ENCODE peak calls at places on chromosomes 16 and 17, in nine cellular contexts. E is T-helper 9 cell, Y is GOT3, G is mesothelial cell of epicardium, C is NT2/D1, Q is endodermal cell, D is HFFc6, M is midbrain, K is G401. F is an unnamed sample.

GRCh38 chr17:49753959-49754391 is 10.0 kb downstream of the FAM117A start:
- DNase-seq in E (no peak), Y (no peak), G (no peak), C (no peak), Q (no peak), D (no peak), M (no peak), K (no peak), F (no peak)

GRCh38 chr17:43778337-43779144 is at the start of gene DUSP3:
- DNase-seq in E (peak; percentile 65), Y (peak; percentile 65), G (peak; percentile 82), C (peak; percentile 74), Q (peak; percentile 99), D (peak; percentile 93), M (peak; percentile 85), K (peak; percentile 92), F (peak; percentile 96)

GRCh38 chr16:66357523-66357928 is 9.0 kb upstream of the CDH5 start:
- DNase-seq in E (no peak), Y (peak; percentile 7), G (no peak), C (peak; percentile 69), Q (peak; percentile 86), D (peak; percentile 85), M (peak; percentile 63), K (peak; percentile 68), F (peak; percentile 56)

GRCh38 chr16:57938936-57939871 is 31.7 kb downstream of the CNGB1 start:
- DNase-seq in E (no peak), Y (no peak), G (no peak), C (no peak), Q (peak; percentile 68), D (peak; percentile 38), M (peak; percentile 32), K (peak; percentile 2), F (peak; percentile 37)

GRCh38 chr16:69273009-69273408 is 38.1 kb upstream of the VPS4A start:
- DNase-seq in E (no peak), Y (no peak), G (no peak), C (no peak), Q (no peak), D (peak; percentile 72), M (no peak), K (no peak), F (peak; percentile 86)

GRCh38 chr17:77952368-77952767 is 6.1 kb upstream of the TNRC6C start:
- DNase-seq in E (no peak), Y (no peak), G (no peak), C (no peak), Q (peak; percentile 34), D (no peak), M (no peak), K (no peak), F (no peak)

GRCh38 chr17:4006165-4006589 is 41.9 kb upstream of the ATP2A3 start:
- DNase-seq in E (no peak), Y (no peak), G (no peak), C (no peak), Q (no peak), D (no peak), M (no peak), K (no peak), F (no peak)

GRCh38 chr17:1188812-1189211 is 9.0 kb upstream of the ABR start:
- DNase-seq in E (no peak), Y (no peak), G (no peak), C (no peak), Q (no peak), D (peak; percentile 16), M (peak; percentile 25), K (peak; percentile 67), F (peak; percentile 65)

GRCh38 chr17:72465191-72466024 is 344.6 kb downstream of the SOX9 start:
- DNase-seq in E (no peak), Y (no peak), G (no peak), C (no peak), Q (peak; percentile 83), D (peak; percentile 98), M (no peak), K (no peak), F (peak; percentile 90)

GRCh38 chr16:2450535-2450934 is 9.4 kb upstream of the TEDC2 start:
- DNase-seq in E (no peak), Y (no peak), G (no peak), C (no peak), Q (no peak), D (no peak), M (peak; percentile 76), K (no peak), F (no peak)

GRCh38 chr16:81524382-81524781 is 79.8 kb downstream of the CMIP start:
- DNase-seq in E (peak; percentile 48), Y (no peak), G (no peak), C (no peak), Q (no peak), D (no peak), M (no peak), K (no peak), F (no peak)

GRCh38 chr16:9033125-9033830 is 58.2 kb upstream of the HAPSTR1 start:
- DNase-seq in E (no peak), Y (no peak), G (no peak), C (peak; percentile 75), Q (peak; percentile 89), D (peak; percentile 57), M (peak; percentile 21), K (peak; percentile 66), F (peak; percentile 77)

GRCh38 chr17:77299256-77300015 is 158.7 kb downstream of the SEC14L1 start:
- DNase-seq in E (no peak), Y (no peak), G (no peak), C (no peak), Q (no peak), D (no peak), M (no peak), K (peak; percentile 68), F (no peak)

GRCh38 chr16:642189-643049 is 791 bp downstream of the MCRIP2 start:
- DNase-seq in E (no peak), Y (no peak), G (no peak), C (no peak), Q (peak; percentile 79), D (no peak), M (peak; percentile 39), K (no peak), F (no peak)

GRCh38 chr17:69764137-69764536 is 310.9 kb upstream of the KCNJ16 start:
- DNase-seq in E (no peak), Y (no peak), G (no peak), C (no peak), Q (no peak), D (peak; percentile 22), M (no peak), K (no peak), F (peak; percentile 56)

GRCh38 chr17:44677136-44677535 is 12.4 kb downstream of the CCDC43 start:
- DNase-seq in E (no peak), Y (no peak), G (no peak), C (no peak), Q (no peak), D (peak; percentile 51), M (no peak), K (no peak), F (no peak)

GRCh38 chr17:51703364-51704341 is 443.3 kb downstream of the UTP18 start:
- DNase-seq in E (no peak), Y (peak; percentile 13), G (no peak), C (no peak), Q (peak; percentile 13), D (no peak), M (no peak), K (no peak), F (peak; percentile 0)

GRCh38 chr16:9372934-9373890 is 281.8 kb downstream of the HAPSTR1 start:
- DNase-seq in E (no peak), Y (no peak), G (no peak), C (peak; percentile 28), Q (peak; percentile 61), D (no peak), M (peak; percentile 14), K (peak; percentile 78), F (no peak)

GRCh38 chr16:74577882-74578366 is 29.0 kb downstream of the GLG1 start:
- DNase-seq in E (no peak), Y (no peak), G (no peak), C (no peak), Q (no peak), D (peak; percentile 77), M (no peak), K (no peak), F (peak; percentile 72)

GRCh38 chr17:28335959-28336871 is 654 bp downstream of the TNFAIP1 start:
- DNase-seq in E (no peak), Y (no peak), G (peak; percentile 52), C (peak; percentile 52), Q (peak; percentile 95), D (peak; percentile 89), M (peak; percentile 9), K (peak; percentile 60), F (peak; percentile 69)

GRCh38 chr16:22643886-22644285 is 133.2 kb downstream of the NPIPB5 start:
- DNase-seq in E (no peak), Y (no peak), G (no peak), C (no peak), Q (no peak), D (no peak), M (no peak), K (no peak), F (no peak)

GRCh38 chr17:32136856-32137255 is 5.4 kb upstream of the RHOT1 start:
- DNase-seq in E (no peak), Y (no peak), G (no peak), C (no peak), Q (no peak), D (no peak), M (no peak), K (no peak), F (no peak)

GRCh38 chr17:55814377-55814776 is 63.5 kb downstream of the PCTP start:
- DNase-seq in E (no peak), Y (no peak), G (no peak), C (no peak), Q (no peak), D (no peak), M (no peak), K (no peak), F (no peak)

GRCh38 chr16:26335236-26335809 is 643.6 kb downstream of the HS3ST4 start:
- DNase-seq in E (no peak), Y (no peak), G (no peak), C (no peak), Q (no peak), D (no peak), M (no peak), K (no peak), F (no peak)

GRCh38 chr16:1533443-1533951 is at the start of gene TMEM204:
- DNase-seq in E (no peak), Y (no peak), G (no peak), C (no peak), Q (no peak), D (peak; percentile 70), M (no peak), K (no peak), F (peak; percentile 91)

GRCh38 chr17:16425698-16426659 is 10.6 kb downstream of the TRPV2 start:
- DNase-seq in E (no peak), Y (no peak), G (no peak), C (no peak), Q (no peak), D (no peak), M (no peak), K (no peak), F (peak; percentile 46)

GRCh38 chr17:8015957-8016631 is 13.7 kb downstream of the GUCY2D start:
- DNase-seq in E (no peak), Y (no peak), G (no peak), C (no peak), Q (peak; percentile 89), D (no peak), M (no peak), K (no peak), F (no peak)

GRCh38 chr17:44920565-44920940 is 5.3 kb upstream of the GFAP start:
- DNase-seq in E (no peak), Y (no peak), G (no peak), C (no peak), Q (peak; percentile 71), D (no peak), M (no peak), K (no peak), F (no peak)

GRCh38 chr17:31269597-31269996 is 27.4 kb downstream of the OMG start:
- DNase-seq in E (no peak), Y (peak; percentile 9), G (no peak), C (peak; percentile 55), Q (peak; percentile 88), D (peak; percentile 92), M (peak; percentile 8), K (no peak), F (peak; percentile 97)

GRCh38 chr16:27253526-27253930 is 15.0 kb downstream of the NSMCE1 start:
- DNase-seq in E (no peak), Y (no peak), G (no peak), C (no peak), Q (no peak), D (peak; percentile 84), M (no peak), K (no peak), F (peak; percentile 79)

GRCh38 chr17:14604920-14605599 is 304.2 kb downstream of the HS3ST3B1 start:
- DNase-seq in E (no peak), Y (no peak), G (no peak), C (no peak), Q (no peak), D (no peak), M (peak; percentile 15), K (no peak), F (no peak)